ENCODE peak calls at places on chromosome 11, in five cellular contexts. V is NT2/D1, G is mammary epithelial cell, O is right atrium auricular region, I is HCT116. X is an unnamed sample. For H3K4me1, the result is how much of the 10 kb centered on the place peaks cover.

GRCh38 chr11:44203270-44204043 is 106.5 kb downstream of the ALX4 start:
- DNase-seq in V (no peak), G (no peak), O (no peak), I (no peak), X (no peak)

GRCh38 chr11:22192642-22193347 is at the start of gene ANO5:
- DNase-seq in V (peak), G (no peak), O (peak), I (no peak), X (peak)

GRCh38 chr11:118274184-118274583 is 10.1 kb upstream of the MPZL2 start:
- DNase-seq in V (no peak), G (no peak), O (no peak), I (no peak), X (no peak)

GRCh38 chr11:133966924-133967598 is 10.3 kb upstream of the IGSF9B start:
- DNase-seq in V (no peak), G (no peak), O (no peak), I (no peak), X (peak)

GRCh38 chr11:13761712-13762111 is 93.2 kb downstream of the FAR1 start:
- DNase-seq in V (no peak), G (no peak), O (no peak), I (no peak), X (no peak)

GRCh38 chr11:130827697-130828377 is 88.4 kb downstream of the SNX19 start:
- DNase-seq in V (peak), G (peak), O (peak), I (peak), X (peak)

GRCh38 chr11:90737328-90738050 is 514.6 kb upstream of the CHORDC1 start:
- DNase-seq in V (no peak), G (no peak), O (no peak), I (no peak), X (peak)

GRCh38 chr11:7307836-7308235 is 56.1 kb downstream of the SYT9 start:
- DNase-seq in V (no peak), G (no peak), O (no peak), I (no peak), X (no peak)

GRCh38 chr11:9528573-9529332 is 44.7 kb upstream of the WEE1 start:
- DNase-seq in V (no peak), G (no peak), O (no peak), I (no peak), X (no peak)

GRCh38 chr11:6563121-6563619 is 40.2 kb downstream of the RRP8 start:
- DNase-seq in V (no peak), G (peak), O (no peak), I (no peak), X (no peak)

GRCh38 chr11:115197031-115197430 is 307.2 kb downstream of the CADM1 start:
- DNase-seq in V (no peak), G (no peak), O (no peak), I (no peak), X (no peak)

GRCh38 chr11:76415073-76415472 is 29.7 kb upstream of the EMSY start:
- DNase-seq in V (no peak), G (no peak), O (no peak), I (no peak), X (no peak)

GRCh38 chr11:108198833-108199232 is 23.6 kb downstream of the NPAT start:
- DNase-seq in V (no peak), G (peak), O (no peak), I (no peak), X (no peak)

GRCh38 chr11:8018742-8019631 is 31.9 kb downstream of the EIF3F start:
- DNase-seq in V (peak), G (peak), O (peak), I (no peak), X (peak)

GRCh38 chr11:134377876-134378275 is 34.2 kb downstream of the B3GAT1 start:
- DNase-seq in V (no peak), G (no peak), O (no peak), I (no peak), X (no peak)

GRCh38 chr11:42315267-42315666 is 855.8 kb upstream of the LRRC4C start:
- DNase-seq in V (no peak), G (peak), O (no peak), I (no peak), X (no peak)

GRCh38 chr11:128328955-128329551 is 258.3 kb downstream of the ETS1 start:
- DNase-seq in V (no peak), G (no peak), O (no peak), I (no peak), X (no peak)

GRCh38 chr11:3802016-3802790 is 4.8 kb upstream of the NUP98 start:
- DNase-seq in V (no peak), G (no peak), O (no peak), I (no peak), X (no peak)

GRCh38 chr11:86990079-86990478 is 34.9 kb upstream of the FZD4 start:
- DNase-seq in V (no peak), G (no peak), O (no peak), I (no peak), X (no peak)

GRCh38 chr11:65503606-65503922 is 4.7 kb downstream of the MALAT1 start:
- DNase-seq in V (no peak), G (no peak), O (no peak), I (no peak), X (no peak)
- H3K4me1 ChIP-seq in V (under half), G (under half), O (under half), I (half or more), X (under half)

GRCh38 chr11:63511349-63511748 is 5.5 kb downstream of the LGALS12 start:
- DNase-seq in V (no peak), G (no peak), O (no peak), I (no peak), X (no peak)

GRCh38 chr11:63508745-63509144 is 2.9 kb downstream of the LGALS12 start:
- DNase-seq in V (no peak), G (no peak), O (no peak), I (no peak), X (no peak)

GRCh38 chr11:63512816-63513215 is 6.9 kb downstream of the LGALS12 start:
- DNase-seq in V (no peak), G (no peak), O (no peak), I (no peak), X (no peak)

GRCh38 chr11:63508009-63508408 is 2.1 kb downstream of the LGALS12 start:
- DNase-seq in V (no peak), G (no peak), O (no peak), I (peak), X (peak)

DNA sequence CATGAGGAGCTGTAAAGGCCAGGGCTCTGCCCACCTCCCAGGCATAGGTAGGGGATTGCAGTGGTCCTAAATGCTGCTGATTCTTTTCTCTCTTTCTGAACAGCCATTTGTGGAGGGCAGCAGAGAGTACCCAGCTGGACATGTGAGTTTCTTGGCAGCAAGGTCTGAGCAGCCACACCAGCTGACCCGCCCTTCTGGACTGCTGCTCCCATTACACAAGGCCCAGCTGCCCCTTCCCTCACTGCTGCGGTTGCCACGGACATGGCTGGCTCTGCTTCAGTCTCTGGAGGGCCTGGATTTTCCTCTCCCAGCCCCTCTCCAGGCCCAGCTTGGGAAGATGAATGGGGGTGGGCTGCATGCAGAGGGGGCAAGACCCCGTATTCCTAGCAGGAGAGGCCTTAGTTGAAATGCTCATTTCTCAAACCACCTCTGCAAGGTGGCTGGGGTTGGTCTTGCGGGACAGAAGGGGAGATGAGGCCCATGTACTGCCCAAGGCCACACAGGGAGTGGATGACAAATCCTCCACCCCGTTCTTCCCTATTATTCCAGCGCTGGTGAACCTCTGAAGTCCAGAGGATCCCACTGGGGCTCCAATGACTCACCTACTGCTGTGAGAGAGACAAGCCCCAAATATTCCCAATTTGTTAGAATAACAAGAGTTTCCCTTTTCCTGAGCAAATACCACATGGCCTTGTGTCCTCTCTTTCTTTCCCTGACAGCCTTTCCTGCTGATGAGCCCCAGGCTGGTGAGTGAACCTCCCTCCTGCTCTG is 4.7 kb downstream of the LGALS12 start:
- DNase-seq in V (no peak), G (no peak), O (no peak), I (no peak), X (peak)
- H3K4me1 ChIP-seq in V (under half), G (under half), O (under half), I (under half), X (under half)

DNA sequence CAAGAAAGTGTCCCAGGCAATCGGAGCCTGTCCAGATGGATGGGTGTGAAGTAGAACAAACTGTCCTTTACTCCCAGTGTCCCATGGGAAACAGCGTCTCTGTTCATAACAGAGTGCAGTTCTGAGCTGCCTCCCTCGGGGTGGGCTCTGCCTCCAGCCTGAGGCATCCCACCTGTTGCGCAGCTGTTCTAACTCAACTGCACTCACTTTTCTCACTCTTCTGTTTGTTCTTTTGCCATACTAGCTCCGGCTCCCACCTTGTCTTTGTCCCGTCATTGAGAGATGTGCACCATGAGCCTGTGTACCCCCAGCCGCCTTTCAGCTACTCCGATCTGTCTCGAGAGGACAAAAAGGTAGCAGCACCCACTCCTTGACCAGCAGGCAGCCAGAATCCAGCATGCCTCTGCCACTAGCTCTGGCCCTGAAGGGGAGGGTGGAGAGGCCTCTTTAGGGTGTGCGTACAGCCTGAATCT is 20.7 kb upstream of the CDC42EP2 start:
- DNase-seq in V (no peak), G (no peak), O (peak), I (no peak), X (no peak)
- H3K4me1 ChIP-seq in V (under half), G (under half), O (half or more), I (under half), X (under half)

GRCh38 chr11:122685041-122685440 is 29.5 kb downstream of the UBASH3B start:
- DNase-seq in V (no peak), G (no peak), O (no peak), I (no peak), X (no peak)
- H3K4me1 ChIP-seq in V (under half), G (under half), O (under half), I (under half), X (under half)

GRCh38 chr11:855796-856195 is 13.1 kb downstream of the TSPAN4 start:
- DNase-seq in V (no peak), G (no peak), O (no peak), I (no peak), X (no peak)
- H3K4me1 ChIP-seq in V (half or more), G (under half), O (under half), I (under half), X (under half)

DNA sequence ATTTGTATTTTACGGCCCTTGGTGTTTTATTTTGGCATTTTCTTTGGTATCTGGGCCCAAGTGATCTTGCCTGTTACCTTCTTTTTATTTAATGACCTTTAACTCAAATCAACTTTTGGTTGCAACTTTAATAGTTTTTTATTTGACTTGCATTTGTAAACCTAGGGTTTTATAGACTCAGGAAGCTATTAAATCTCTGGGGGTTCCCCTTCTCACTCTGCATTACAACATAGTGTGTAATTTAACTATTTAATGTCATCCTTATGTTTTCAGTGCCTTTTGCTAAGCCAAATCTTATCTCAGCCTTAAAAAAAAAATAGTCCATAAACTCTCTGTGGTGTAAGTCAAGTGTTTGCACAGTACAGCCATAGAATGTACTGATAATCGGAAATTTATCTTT is 3.4 kb downstream of the FJX1 start:
- DNase-seq in V (no peak), G (no peak), O (no peak), I (no peak), X (no peak)
- H3K4me1 ChIP-seq in V (under half), G (under half), O (under half), I (half or more), X (under half)

DNA sequence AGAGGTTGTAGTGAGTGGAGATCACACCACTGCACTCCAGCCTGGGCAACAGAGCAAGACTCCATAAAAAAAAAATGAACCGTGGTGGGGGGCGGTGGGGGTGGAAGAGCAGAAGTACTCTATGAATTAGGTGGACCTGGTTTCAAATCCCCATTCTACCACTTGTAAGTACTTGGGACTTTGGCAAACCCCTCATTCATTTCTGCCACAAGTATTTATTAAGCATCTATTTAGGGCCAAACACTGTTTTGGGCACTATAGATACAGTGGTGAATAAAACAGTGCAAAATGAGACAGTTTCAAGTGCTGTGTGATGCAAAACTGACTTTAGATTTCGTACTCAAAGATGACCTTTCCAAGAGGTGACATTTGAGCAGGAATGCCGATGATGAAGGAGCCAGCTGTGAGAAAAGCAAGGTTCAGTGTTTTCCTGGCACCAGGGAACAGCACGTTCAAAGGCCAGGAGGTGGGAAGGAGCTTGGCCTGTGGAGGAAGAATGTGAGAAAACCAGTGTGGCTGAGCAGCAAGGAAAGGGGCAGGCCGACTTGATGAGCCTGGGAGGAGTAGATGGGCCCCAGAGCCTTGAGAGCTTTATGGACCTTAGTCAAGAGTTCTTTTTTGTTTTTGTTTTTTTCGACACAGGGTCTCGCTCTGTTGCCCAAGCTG is 1.4 kb upstream of the TMEM134 start:
- DNase-seq in V (no peak), G (no peak), O (no peak), I (no peak), X (no peak)
- H3K4me1 ChIP-seq in V (under half), G (under half), O (under half), I (under half), X (under half)

GRCh38 chr11:60777106-60777505 is 8.0 kb upstream of the MS4A10 start:
- DNase-seq in V (no peak), G (no peak), O (no peak), I (no peak), X (no peak)
- H3K4me1 ChIP-seq in V (under half), G (under half), O (under half), I (under half), X (under half)

GRCh38 chr11:17430616-17431015 is 42.2 kb upstream of the KCNJ11 start:
- DNase-seq in V (no peak), G (no peak), O (no peak), I (no peak), X (no peak)

GRCh38 chr11:17431139-17431538 is 42.7 kb upstream of the KCNJ11 start:
- DNase-seq in V (no peak), G (no peak), O (no peak), I (no peak), X (no peak)

GRCh38 chr11:17428261-17428660 is 39.8 kb upstream of the KCNJ11 start:
- DNase-seq in V (no peak), G (no peak), O (no peak), I (no peak), X (no peak)

GRCh38 chr11:17432041-17432440 is 43.6 kb upstream of the KCNJ11 start:
- DNase-seq in V (no peak), G (no peak), O (no peak), I (no peak), X (no peak)

GRCh38 chr11:17428930-17429329 is 40.5 kb upstream of the KCNJ11 start:
- DNase-seq in V (no peak), G (no peak), O (no peak), I (no peak), X (no peak)
- H3K4me1 ChIP-seq in V (under half), G (under half), O (under half), I (under half), X (under half)

X was measured in neural progenitor cell.